ENCODE peak calls at places on chromosomes 7 and 10, in five cellular contexts. One of them, this sample, is unnamed.

GRCh38 chr10:102403115-102403514 is 7.6 kb downstream of the NFKB2 start:
- DNase-seq in activated CD4-positive, alpha-beta T cell treated with anti-CD3 and anti-CD28 coated beads, Interleukin-2, amount 50 U/mL, for 4 hours: no peak
- DNase-seq in GM23248: no peak
- DNase-seq in DND-41: no peak
- DNase-seq in RPMI7951: no peak
- DNase-seq in this sample: no peak

GRCh38 chr10:58158806-58159205 is 108.9 kb downstream of the IPMK start:
- DNase-seq in DND-41: no peak
- DNase-seq in activated CD4-positive, alpha-beta T cell treated with anti-CD3 and anti-CD28 coated beads, Interleukin-2, amount 50 U/mL, for 4 hours: no peak
- DNase-seq in RPMI7951: peak; percentile 83
- DNase-seq in GM23248: peak; percentile 30
- DNase-seq in this sample: no peak

GRCh38 chr7:29053105-29053872 is 93.0 kb downstream of the CPVL start:
- DNase-seq in DND-41: no peak
- DNase-seq in GM23248: no peak
- DNase-seq in activated CD4-positive, alpha-beta T cell treated with anti-CD3 and anti-CD28 coated beads, Interleukin-2, amount 50 U/mL, for 4 hours: no peak
- DNase-seq in RPMI7951: peak; percentile 11
- DNase-seq in this sample: no peak

GRCh38 chr7:91082038-91082437 is 182.2 kb upstream of the FZD1 start:
- DNase-seq in RPMI7951: peak; percentile 26
- DNase-seq in DND-41: no peak
- DNase-seq in activated CD4-positive, alpha-beta T cell treated with anti-CD3 and anti-CD28 coated beads, Interleukin-2, amount 50 U/mL, for 4 hours: no peak
- DNase-seq in GM23248: peak; percentile 75
- DNase-seq in this sample: no peak

GRCh38 chr10:54607983-54608382 is 193.0 kb downstream of the PCDH15 start:
- DNase-seq in GM23248: no peak
- DNase-seq in DND-41: no peak
- DNase-seq in activated CD4-positive, alpha-beta T cell treated with anti-CD3 and anti-CD28 coated beads, Interleukin-2, amount 50 U/mL, for 4 hours: no peak
- DNase-seq in RPMI7951: no peak
- DNase-seq in this sample: no peak

GRCh38 chr10:78224602-78225001 is 190.9 kb downstream of the RPS24 start:
- DNase-seq in DND-41: no peak
- DNase-seq in activated CD4-positive, alpha-beta T cell treated with anti-CD3 and anti-CD28 coated beads, Interleukin-2, amount 50 U/mL, for 4 hours: no peak
- DNase-seq in RPMI7951: peak; percentile 8
- DNase-seq in GM23248: peak; percentile 92
- DNase-seq in this sample: no peak

GRCh38 chr10:80474597-80474910 is 20.4 kb downstream of the TSPAN14 start:
- DNase-seq in activated CD4-positive, alpha-beta T cell treated with anti-CD3 and anti-CD28 coated beads, Interleukin-2, amount 50 U/mL, for 4 hours: no peak
- DNase-seq in DND-41: no peak
- DNase-seq in GM23248: no peak
- DNase-seq in RPMI7951: no peak
- DNase-seq in this sample: no peak

GRCh38 chr7:41777894-41778596 is 75.2 kb upstream of the INHBA start:
- DNase-seq in activated CD4-positive, alpha-beta T cell treated with anti-CD3 and anti-CD28 coated beads, Interleukin-2, amount 50 U/mL, for 4 hours: no peak
- DNase-seq in RPMI7951: no peak
- DNase-seq in GM23248: no peak
- DNase-seq in DND-41: no peak
- DNase-seq in this sample: no peak

GRCh38 chr10:27564381-27564780 is 60.3 kb downstream of the RAB18 start:
- DNase-seq in DND-41: peak; percentile 17
- DNase-seq in RPMI7951: no peak
- DNase-seq in GM23248: no peak
- DNase-seq in activated CD4-positive, alpha-beta T cell treated with anti-CD3 and anti-CD28 coated beads, Interleukin-2, amount 50 U/mL, for 4 hours: no peak
- DNase-seq in this sample: no peak

GRCh38 chr7:124856299-124856888 is 73.2 kb downstream of the POT1 start:
- DNase-seq in activated CD4-positive, alpha-beta T cell treated with anti-CD3 and anti-CD28 coated beads, Interleukin-2, amount 50 U/mL, for 4 hours: no peak
- DNase-seq in DND-41: no peak
- DNase-seq in RPMI7951: peak; percentile 29
- DNase-seq in GM23248: peak; percentile 67
- DNase-seq in this sample: no peak

GRCh38 chr7:119090851-119091250 is 866.3 kb downstream of the ANKRD7 start:
- DNase-seq in activated CD4-positive, alpha-beta T cell treated with anti-CD3 and anti-CD28 coated beads, Interleukin-2, amount 50 U/mL, for 4 hours: no peak
- DNase-seq in RPMI7951: no peak
- DNase-seq in GM23248: no peak
- DNase-seq in DND-41: no peak
- DNase-seq in this sample: no peak

GRCh38 chr7:135744938-135745701 is 3.5 kb downstream of the FAM180A start:
- DNase-seq in DND-41: no peak
- DNase-seq in GM23248: peak; percentile 96
- DNase-seq in RPMI7951: peak; percentile 83
- DNase-seq in activated CD4-positive, alpha-beta T cell treated with anti-CD3 and anti-CD28 coated beads, Interleukin-2, amount 50 U/mL, for 4 hours: no peak
- DNase-seq in this sample: no peak

GRCh38 chr10:17113889-17114288 is 15.7 kb downstream of the CUBN start:
- DNase-seq in GM23248: peak; percentile 76
- DNase-seq in DND-41: no peak
- DNase-seq in activated CD4-positive, alpha-beta T cell treated with anti-CD3 and anti-CD28 coated beads, Interleukin-2, amount 50 U/mL, for 4 hours: no peak
- DNase-seq in RPMI7951: peak; percentile 81
- DNase-seq in this sample: no peak

GRCh38 chr10:4017336-4017735 is 232.3 kb upstream of the KLF6 start:
- DNase-seq in RPMI7951: no peak
- DNase-seq in activated CD4-positive, alpha-beta T cell treated with anti-CD3 and anti-CD28 coated beads, Interleukin-2, amount 50 U/mL, for 4 hours: no peak
- DNase-seq in DND-41: no peak
- DNase-seq in GM23248: no peak
- DNase-seq in this sample: no peak

GRCh38 chr7:73530800-73531199 is 8.7 kb upstream of the BAZ1B start:
- DNase-seq in RPMI7951: no peak
- DNase-seq in DND-41: no peak
- DNase-seq in GM23248: no peak
- DNase-seq in activated CD4-positive, alpha-beta T cell treated with anti-CD3 and anti-CD28 coated beads, Interleukin-2, amount 50 U/mL, for 4 hours: no peak
- DNase-seq in this sample: no peak

GRCh38 chr7:91636129-91636724 is 244.3 kb downstream of the MTERF1 start:
- DNase-seq in DND-41: no peak
- DNase-seq in activated CD4-positive, alpha-beta T cell treated with anti-CD3 and anti-CD28 coated beads, Interleukin-2, amount 50 U/mL, for 4 hours: no peak
- DNase-seq in GM23248: peak; percentile 38
- DNase-seq in RPMI7951: no peak
- DNase-seq in this sample: no peak

GRCh38 chr10:36195364-36195763 is 553.3 kb upstream of the FZD8 start:
- DNase-seq in activated CD4-positive, alpha-beta T cell treated with anti-CD3 and anti-CD28 coated beads, Interleukin-2, amount 50 U/mL, for 4 hours: no peak
- DNase-seq in GM23248: no peak
- DNase-seq in DND-41: no peak
- DNase-seq in RPMI7951: no peak
- DNase-seq in this sample: no peak

GRCh38 chr7:68841004-68841403 is 757.3 kb upstream of the AUTS2 start:
- DNase-seq in GM23248: peak; percentile 2
- DNase-seq in RPMI7951: no peak
- DNase-seq in DND-41: no peak
- DNase-seq in activated CD4-positive, alpha-beta T cell treated with anti-CD3 and anti-CD28 coated beads, Interleukin-2, amount 50 U/mL, for 4 hours: no peak
- DNase-seq in this sample: no peak